ENCODE peak calls at places on chromosomes 5 and 9, in six cellular contexts. T is OCI-LY7, K is aorta, G is GM23338, Z is A549, W is Peyer's patch. S is an unnamed sample.

GRCh38 chr9:89370593-89370992 is 52.3 kb downstream of the SECISBP2 start:
- DNase-seq in W (no peak), K (no peak), G (no peak), T (no peak), Z (no peak), S (no peak)

GRCh38 chr9:34171753-34172535 is 6.9 kb upstream of the UBAP1 start:
- DNase-seq in G (peak; percentile 43), T (peak; percentile 74), W (no peak), Z (no peak), K (no peak), S (peak; percentile 30)

GRCh38 chr9:127568971-127569818 is 42.9 kb upstream of the STXBP1 start:
- DNase-seq in W (peak; percentile 97), K (peak; percentile 94), T (peak; percentile 84), G (peak; percentile 91), Z (peak; percentile 73), S (peak; percentile 75)

GRCh38 chr5:24905123-24905522 is 260.3 kb upstream of the CDH10 start:
- DNase-seq in W (no peak), G (no peak), Z (no peak), K (no peak), T (no peak), S (no peak)

GRCh38 chr9:77455312-77455927 is 192.7 kb downstream of the GNA14 start:
- DNase-seq in Z (peak; percentile 53), G (peak; percentile 38), K (no peak), W (peak; percentile 60), T (peak; percentile 39), S (peak; percentile 24)

GRCh38 chr5:67404261-67405100 is 207.9 kb upstream of the CD180 start:
- DNase-seq in W (no peak), G (no peak), T (no peak), K (no peak), Z (peak; percentile 46), S (no peak)

GRCh38 chr9:86633904-86634303 is 279.7 kb upstream of the TUT7 start:
- DNase-seq in K (no peak), W (no peak), G (no peak), Z (no peak), T (no peak), S (no peak)

GRCh38 chr5:124056326-124057160 is 544.6 kb downstream of the CSNK1G3 start:
- DNase-seq in W (no peak), T (peak; percentile 48), Z (no peak), K (no peak), G (no peak), S (no peak)

GRCh38 chr9:113715086-113715485 is 161.0 kb upstream of the ZNF618 start:
- DNase-seq in G (no peak), W (no peak), K (no peak), T (no peak), Z (no peak), S (no peak)

GRCh38 chr9:132768932-132769894 is 98.9 kb downstream of the GTF3C4 start:
- DNase-seq in W (peak; percentile 64), Z (peak; percentile 49), K (peak; percentile 82), G (peak; percentile 92), T (peak; percentile 73), S (peak; percentile 60)

GRCh38 chr5:54900906-54901725 is 84.3 kb downstream of the ESM1 start:
- DNase-seq in G (no peak), Z (no peak), W (no peak), T (no peak), K (no peak), S (no peak)

GRCh38 chr5:111774525-111774924 is 17.5 kb upstream of the NREP start:
- DNase-seq in T (peak; percentile 49), Z (no peak), W (no peak), K (no peak), G (peak; percentile 67), S (no peak)

GRCh38 chr9:125549465-125550215 is 157.4 kb downstream of the MAPKAP1 start:
- DNase-seq in G (no peak), Z (no peak), W (no peak), T (no peak), K (no peak), S (no peak)

GRCh38 chr5:108324886-108325285 is 57.0 kb downstream of the FBXL17 start:
- DNase-seq in Z (no peak), T (no peak), W (no peak), K (no peak), G (no peak), S (no peak)

GRCh38 chr9:72665421-72665820 is 144.0 kb downstream of the TMC1 start:
- DNase-seq in G (no peak), K (no peak), W (no peak), T (no peak), Z (no peak), S (no peak)

GRCh38 chr5:72291601-72292000 is 28.4 kb downstream of the MRPS27 start:
- DNase-seq in Z (no peak), W (no peak), T (peak; percentile 48), K (no peak), G (no peak), S (no peak)

GRCh38 chr5:72295539-72295938 is 24.5 kb downstream of the MRPS27 start:
- DNase-seq in W (no peak), K (no peak), G (no peak), T (no peak), Z (no peak), S (no peak)

GRCh38 chr5:72294473-72294872 is 25.6 kb downstream of the MRPS27 start:
- DNase-seq in K (no peak), Z (no peak), W (no peak), T (peak; percentile 43), G (no peak), S (no peak)

GRCh38 chr5:72292411-72292810 is 27.6 kb downstream of the MRPS27 start:
- DNase-seq in W (no peak), Z (no peak), G (no peak), T (no peak), K (no peak), S (no peak)

GRCh38 chr5:72293495-72294055 is 26.5 kb downstream of the MRPS27 start:
- DNase-seq in K (no peak), G (no peak), W (no peak), T (peak; percentile 51), Z (no peak), S (no peak)
- H3K4me3 ChIP-seq in K (no peak overlapping the region), G (no peak overlapping the region), W (no peak overlapping the region), T (peak overlapping the region; percentile 40), Z (no peak overlapping the region), S (no peak overlapping the region)

GRCh38 chr5:176542135-176542595 is 5.0 kb upstream of the RNF44 start:
- DNase-seq in T (peak; percentile 75), W (peak; percentile 81), Z (no peak), G (no peak), K (no peak), S (peak; percentile 57)
- H3K27ac ChIP-seq in T (peak overlapping the region; percentile 89), W (peak overlapping the region; percentile 97), Z (peak overlapping the region; percentile 89), G (peak overlapping the region; percentile 79), K (no peak overlapping the region), S (peak overlapping the region; percentile 86)

GRCh38 chr9:100428871-100429654 is 2.1 kb downstream of the MSANTD3 start:
- DNase-seq in K (no peak), W (no peak), T (no peak), G (no peak), Z (peak; percentile 95), S (no peak)
- H3K4me3 ChIP-seq in K (no peak overlapping the region), W (no peak overlapping the region), T (no peak overlapping the region), G (peak overlapping the region; percentile 91), Z (peak overlapping the region; percentile 89), S (no peak overlapping the region)

GRCh38 chr5:1536298-1537165 is 12.8 kb upstream of the LPCAT1 start:
- DNase-seq in Z (no peak), T (peak; percentile 58), W (peak; percentile 46), G (no peak), K (peak; percentile 70), S (peak; percentile 68)
- H3K27ac ChIP-seq in Z (peak overlapping the region; percentile 16), T (peak overlapping the region; percentile 52), W (peak overlapping the region; percentile 67), G (no peak overlapping the region), K (no peak overlapping the region), S (peak overlapping the region; percentile 72)

S was measured in CD4-positive, alpha-beta memory T cell.